ENCODE peak calls at places on chromosomes 12 and 14, in seven cellular contexts. P is HCT116, I is K562, J is SK-N-SH, Y is GM12878, K is H1, O is HepG2. Z is an unnamed sample.

GRCh38 chr14:24441904-24442239 is 704 bp downstream of the SDR39U1 start:
- DNase-seq in P (no peak), I (no peak), J (no peak), Y (no peak), K (no peak), O (no peak), Z (no peak)

GRCh38 chr14:77123381-77124344 is 17.9 kb downstream of the ZDHHC22 start:
- DNase-seq in P (peak; percentile 70), I (no peak), J (no peak), Y (no peak), K (no peak), O (no peak), Z (peak; percentile 88)

GRCh38 chr14:47539065-47539464 is 136.3 kb downstream of the MDGA2 start:
- DNase-seq in P (no peak), I (no peak), J (no peak), Y (no peak), K (peak; percentile 5), O (peak; percentile 10), Z (peak; percentile 66)

GRCh38 chr14:32679927-32680612 is 258.6 kb upstream of the NPAS3 start:
- DNase-seq in P (no peak), I (no peak), J (no peak), Y (no peak), K (no peak), O (no peak), Z (no peak)

GRCh38 chr14:68137704-68138619 is 318.4 kb downstream of the RAD51B start:
- DNase-seq in P (peak; percentile 84), I (no peak), J (peak; percentile 5), Y (no peak), K (peak; percentile 79), O (peak; percentile 77), Z (peak; percentile 51)

GRCh38 chr14:42000450-42000849 is 393.8 kb downstream of the LRFN5 start:
- DNase-seq in P (no peak), I (no peak), J (no peak), Y (no peak), K (no peak), O (no peak), Z (no peak)

GRCh38 chr12:16499617-16500016 is 106.3 kb downstream of the LMO3 start:
- DNase-seq in P (no peak), I (no peak), J (no peak), Y (no peak), K (no peak), O (no peak), Z (no peak)

GRCh38 chr12:118055144-118055557 is 5.8 kb downstream of the WSB2 start:
- DNase-seq in P (no peak), I (peak; percentile 46), J (peak; percentile 69), Y (no peak), K (no peak), O (peak; percentile 68), Z (no peak)

GRCh38 chr12:26109343-26109841 is 15.4 kb downstream of the BHLHE41 start:
- DNase-seq in P (no peak), I (no peak), J (no peak), Y (no peak), K (no peak), O (no peak), Z (no peak)

GRCh38 chr14:63745858-63746425 is 18.1 kb upstream of the SGPP1 start:
- DNase-seq in P (no peak), I (no peak), J (no peak), Y (peak; percentile 80), K (no peak), O (no peak), Z (no peak)

GRCh38 chr12:48988030-48988649 is 10.0 kb downstream of the WNT1 start:
- DNase-seq in P (no peak), I (peak; percentile 80), J (peak; percentile 87), Y (no peak), K (no peak), O (peak; percentile 46), Z (peak; percentile 62)

GRCh38 chr14:36967892-36968555 is 204.4 kb downstream of the SLC25A21 start:
- DNase-seq in P (no peak), I (no peak), J (no peak), Y (no peak), K (no peak), O (no peak), Z (no peak)

GRCh38 chr14:101830271-101830670 is 68.8 kb downstream of the PPP2R5C start:
- DNase-seq in P (no peak), I (no peak), J (no peak), Y (no peak), K (no peak), O (no peak), Z (no peak)

GRCh38 chr12:105561981-105562726 is 231.7 kb downstream of the C12orf75 start:
- DNase-seq in P (peak; percentile 76), I (no peak), J (no peak), Y (no peak), K (no peak), O (no peak), Z (no peak)

GRCh38 chr12:68370006-68370590 is 37.9 kb upstream of the MDM1 start:
- DNase-seq in P (no peak), I (peak; percentile 23), J (no peak), Y (no peak), K (no peak), O (no peak), Z (no peak)

GRCh38 chr12:5402536-5402935 is 29.4 kb upstream of the NTF3 start:
- DNase-seq in P (no peak), I (no peak), J (no peak), Y (no peak), K (no peak), O (no peak), Z (no peak)
- TF ChIP-seq JUND in P (no peak), I (no peak), J (no peak), Y (no peak), K (no peak), O (no peak), Z (no peak)

DNA sequence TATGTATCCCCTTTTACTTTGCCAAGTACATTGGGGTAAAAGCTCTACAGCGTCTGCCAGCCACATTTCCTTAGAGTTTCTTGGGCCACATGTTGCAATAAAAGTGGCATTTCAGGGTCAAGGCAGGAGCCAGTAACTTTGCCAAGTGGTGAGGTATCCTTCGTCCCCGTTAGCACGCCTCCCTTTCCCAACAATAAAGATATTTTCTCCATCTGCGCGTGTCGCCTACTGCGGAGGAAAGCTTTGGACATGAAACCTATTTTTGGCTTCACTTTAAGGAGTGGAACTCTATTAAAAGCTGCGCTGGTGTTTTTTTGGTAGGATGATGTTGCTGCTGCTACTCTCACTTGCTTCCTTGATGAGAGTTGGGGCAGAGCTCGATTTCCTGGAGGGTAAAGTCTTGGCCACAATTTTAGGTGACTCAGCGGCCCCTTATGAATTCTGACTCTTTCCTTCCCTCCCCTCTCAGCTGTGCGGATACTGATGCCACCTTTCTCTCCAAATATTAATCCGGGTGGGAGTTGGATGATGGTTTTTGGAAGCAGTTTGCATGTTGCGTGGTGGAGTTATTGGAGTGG is 851 bp downstream of the CCDC91 start:
- DNase-seq in P (no peak), I (peak; percentile 16), J (peak; percentile 21), Y (no peak), K (no peak), O (no peak), Z (no peak)
- TF ChIP-seq JUND in P (no peak), I (no peak), J (peak; percentile 24), Y (no peak), K (no peak), O (no peak), Z (no peak)

GRCh38 chr12:50085615-50085928 is 430 bp downstream of the SMARCD1 start:
- DNase-seq in P (no peak), I (no peak), J (no peak), Y (peak; percentile 4), K (no peak), O (no peak), Z (no peak)
- TF ChIP-seq JUND in P (no peak), I (no peak), J (no peak), Y (no peak), K (no peak), O (no peak), Z (no peak)

GRCh38 chr12:13100882-13101769 is 2.3 kb downstream of the GSG1 start:
- DNase-seq in P (peak; percentile 67), I (peak; percentile 83), J (peak; percentile 93), Y (no peak), K (peak; percentile 47), O (peak; percentile 47), Z (peak; percentile 69)

GRCh38 chr12:13102481-13103195 is 829 bp downstream of the GSG1 start:
- DNase-seq in P (no peak), I (no peak), J (no peak), Y (no peak), K (no peak), O (no peak), Z (no peak)

GRCh38 chr12:13100610-13100881 is 2.9 kb downstream of the GSG1 start:
- DNase-seq in P (no peak), I (no peak), J (no peak), Y (no peak), K (no peak), O (no peak), Z (no peak)

GRCh38 chr12:13103391-13104033 is at the start of gene GSG1:
- DNase-seq in P (no peak), I (no peak), J (no peak), Y (no peak), K (no peak), O (no peak), Z (no peak)

DNA sequence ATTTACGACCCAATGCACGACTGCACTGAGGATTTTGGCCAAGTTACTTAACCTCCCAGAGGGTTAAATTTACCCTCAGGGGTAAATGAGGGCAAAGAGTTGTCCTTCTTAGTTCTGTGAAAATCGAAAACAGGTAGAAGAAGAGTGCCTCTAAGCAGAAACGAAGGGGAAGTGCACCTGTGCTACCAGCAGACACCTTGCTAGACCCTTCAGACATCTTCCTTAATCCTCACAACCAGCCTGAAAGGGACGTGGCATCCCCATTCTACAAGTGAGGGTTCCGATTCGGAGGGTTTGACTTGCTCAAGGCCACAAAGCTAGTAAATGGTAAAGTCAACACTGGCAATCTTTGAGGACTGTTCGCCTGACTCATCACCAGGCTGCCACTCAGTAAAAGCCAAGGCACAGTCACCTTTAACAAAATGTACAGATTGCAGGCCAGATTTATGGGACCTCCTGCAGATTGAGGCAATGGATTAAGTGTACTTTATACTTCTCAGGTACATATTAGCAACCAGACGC is 1.6 kb downstream of the GSG1 start:
- DNase-seq in P (no peak), I (no peak), J (no peak), Y (no peak), K (no peak), O (peak; percentile 62), Z (peak; percentile 13)
- TF ChIP-seq JUND in P (no peak), I (no peak), J (no peak), Y (no peak), K (no peak), O (peak; percentile 13), Z (no peak)

DNA sequence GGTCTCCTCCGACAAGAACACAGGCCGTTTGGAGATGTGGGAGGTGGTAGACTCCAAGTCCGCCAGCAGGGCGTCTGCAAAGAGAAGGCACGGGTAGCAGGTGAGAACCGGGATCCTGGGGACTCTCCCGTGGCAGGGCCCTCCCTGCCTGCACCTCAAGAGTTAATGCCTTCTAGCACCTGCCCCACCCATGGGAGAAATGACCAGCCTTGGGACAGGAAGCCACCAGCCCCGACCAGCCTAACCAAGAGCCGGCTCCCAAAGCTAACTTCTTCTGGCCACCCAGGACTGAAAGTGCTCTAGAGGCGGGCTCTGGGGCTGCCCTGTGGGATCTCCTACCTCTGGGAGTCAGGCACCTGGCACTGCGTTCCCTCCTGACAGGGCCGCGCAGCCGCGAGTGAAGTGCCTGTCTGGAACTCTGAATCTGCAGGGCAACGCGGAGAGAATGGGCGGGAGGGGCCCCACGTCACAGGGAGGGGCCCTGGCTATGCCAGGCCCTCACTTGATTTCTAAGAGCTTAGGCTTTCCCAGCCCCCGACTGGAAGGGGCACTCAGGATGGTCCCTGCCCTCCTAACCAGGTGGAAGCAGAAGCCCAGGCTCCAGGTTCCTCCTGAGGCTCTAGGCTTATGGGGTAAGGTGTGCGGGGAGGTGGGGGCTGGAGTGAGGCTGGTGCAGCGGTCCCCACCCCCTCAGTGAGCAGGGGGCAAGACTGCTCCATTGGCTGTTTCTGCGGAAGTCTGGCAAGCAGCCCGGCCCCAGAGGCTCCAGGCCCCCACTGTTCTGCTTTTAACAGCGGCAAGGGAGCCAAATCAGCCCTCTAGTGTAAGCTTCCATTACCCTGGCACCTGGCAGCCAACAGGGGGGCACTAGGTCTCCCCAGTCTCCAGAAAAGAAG is 23.6 kb upstream of the RPLP0 start:
- DNase-seq in P (no peak), I (no peak), J (peak; percentile 79), Y (no peak), K (no peak), O (no peak), Z (no peak)
- TF ChIP-seq JUND in P (no peak), I (no peak), J (no peak), Y (no peak), K (no peak), O (no peak), Z (no peak)

Z was measured in T47D.